ENCODE peak calls at places on chromosomes 7 and 10, in six cellular contexts. E is lower lobe of right lung; W is hippocampal formation; M is kidney glomerular epithelial cell; S is activated CD4-positive, alpha-beta T cell treated with anti-CD3 and anti-CD28 coated beads for 24 hours; P is germinal center. K is an unnamed sample.

GRCh38 chr10:80541144-80541750 is 3.5 kb downstream of the SH2D4B start:
- DNase-seq in S (no peak), M (no peak), W (no peak), P (no peak), E (no peak), K (no peak)

GRCh38 chr7:84510501-84510900 is 315.9 kb upstream of the SEMA3A start:
- DNase-seq in S (no peak), M (peak), W (no peak), P (no peak), E (no peak), K (no peak)

GRCh38 chr7:105742787-105743186 is 133.6 kb downstream of the ATXN7L1 start:
- DNase-seq in W (no peak), S (no peak), M (no peak), E (no peak), P (no peak), K (no peak)

GRCh38 chr7:41828911-41829310 is 126.0 kb upstream of the INHBA start:
- DNase-seq in P (no peak), E (no peak), S (no peak), M (no peak), W (no peak), K (no peak)

GRCh38 chr7:117810642-117811512 is 62.4 kb downstream of the CTTNBP2 start:
- DNase-seq in M (peak), S (no peak), W (no peak), E (no peak), P (no peak), K (no peak)

GRCh38 chr10:62056219-62056618 is 154.7 kb downstream of the ARID5B start:
- DNase-seq in E (no peak), P (no peak), W (no peak), M (no peak), S (no peak), K (no peak)

GRCh38 chr7:118153551-118154177 is 30.3 kb upstream of the LSM8 start:
- DNase-seq in P (peak), E (no peak), S (peak), M (peak), W (no peak), K (no peak)

GRCh38 chr10:111856631-111857030 is 326.9 kb downstream of the GPAM start:
- DNase-seq in P (no peak), W (no peak), M (no peak), S (no peak), E (no peak), K (no peak)

GRCh38 chr7:98294798-98295382 is 13.4 kb downstream of the BRI3 start:
- DNase-seq in W (no peak), S (no peak), E (peak), P (peak), M (no peak), K (peak)

GRCh38 chr7:124791876-124792446 is 26.4 kb upstream of the GPR37 start:
- DNase-seq in M (no peak), E (no peak), P (no peak), S (no peak), W (no peak), K (no peak)

GRCh38 chr10:70967591-70968588 is 79.5 kb upstream of the PCBD1 start:
- DNase-seq in E (no peak), S (no peak), M (no peak), P (no peak), W (no peak), K (no peak)

GRCh38 chr10:73910764-73911552 is at the start of gene PLAU:
- DNase-seq in M (no peak), E (peak), P (peak), W (no peak), S (no peak), K (no peak)

GRCh38 chr7:40799493-40800406 is 664.9 kb downstream of the SUGCT start:
- DNase-seq in M (no peak), P (no peak), S (no peak), E (no peak), W (no peak), K (no peak)

GRCh38 chr7:3753868-3754267 is 452.8 kb downstream of the SDK1 start:
- DNase-seq in M (no peak), W (no peak), E (no peak), P (no peak), S (no peak), K (no peak)

GRCh38 chr10:34744590-34744989 is 70.5 kb downstream of the PARD3 start:
- DNase-seq in S (no peak), M (no peak), W (no peak), E (no peak), P (no peak), K (no peak)

GRCh38 chr7:130409722-130410072 is 29.4 kb downstream of the CPA1 start:
- DNase-seq in M (no peak), P (no peak), S (no peak), E (no peak), W (no peak), K (no peak)

K was measured in RWPE2.